ENCODE peak calls at places on chromosomes 6 and 20, in six cellular contexts. One of them, this sample, is unnamed.

GRCh38 chr6:6801002-6801329 is 212.4 kb downstream of the LY86 start:
- DNase-seq in nephron progenitor cell: no peak
- DNase-seq in A549: no peak
- DNase-seq in WTC11: no peak
- DNase-seq in brain microvascular endothelial cell: no peak
- DNase-seq in GM20000: no peak
- DNase-seq in this sample: no peak

GRCh38 chr20:33023439-33024262 is 7.8 kb upstream of the BPIFB6 start:
- DNase-seq in nephron progenitor cell: no peak
- DNase-seq in A549: no peak
- DNase-seq in WTC11: no peak
- DNase-seq in brain microvascular endothelial cell: no peak
- DNase-seq in GM20000: no peak
- DNase-seq in this sample: no peak

GRCh38 chr6:16544006-16544405 is 217.3 kb downstream of the ATXN1 start:
- DNase-seq in nephron progenitor cell: peak; percentile 62
- DNase-seq in A549: no peak
- DNase-seq in WTC11: no peak
- DNase-seq in brain microvascular endothelial cell: peak; percentile 89
- DNase-seq in GM20000: no peak
- DNase-seq in this sample: no peak

GRCh38 chr20:51597389-51598231 is 55.1 kb upstream of the NFATC2 start:
- DNase-seq in nephron progenitor cell: no peak
- DNase-seq in A549: no peak
- DNase-seq in WTC11: no peak
- DNase-seq in brain microvascular endothelial cell: no peak
- DNase-seq in GM20000: no peak
- DNase-seq in this sample: no peak

GRCh38 chr6:17178754-17179153 is 76.9 kb downstream of the STMND1 start:
- DNase-seq in nephron progenitor cell: no peak
- DNase-seq in A549: no peak
- DNase-seq in WTC11: no peak
- DNase-seq in brain microvascular endothelial cell: no peak
- DNase-seq in GM20000: no peak
- DNase-seq in this sample: no peak

GRCh38 chr6:3653528-3654070 is 97.9 kb downstream of the PXDC1 start:
- DNase-seq in nephron progenitor cell: no peak
- DNase-seq in A549: no peak
- DNase-seq in WTC11: no peak
- DNase-seq in brain microvascular endothelial cell: no peak
- DNase-seq in GM20000: no peak
- DNase-seq in this sample: no peak

GRCh38 chr20:61493798-61494305 is 241.8 kb downstream of the CDH4 start:
- DNase-seq in nephron progenitor cell: no peak
- DNase-seq in A549: no peak
- DNase-seq in WTC11: no peak
- DNase-seq in brain microvascular endothelial cell: no peak
- DNase-seq in GM20000: no peak
- DNase-seq in this sample: no peak

GRCh38 chr20:57432874-57433491 is 41.8 kb downstream of the RBM38 start:
- DNase-seq in nephron progenitor cell: no peak
- DNase-seq in A549: no peak
- DNase-seq in WTC11: no peak
- DNase-seq in brain microvascular endothelial cell: no peak
- DNase-seq in GM20000: peak; percentile 92
- DNase-seq in this sample: no peak

GRCh38 chr20:23303325-23304102 is 47.1 kb upstream of the NXT1 start:
- DNase-seq in nephron progenitor cell: no peak
- DNase-seq in A549: no peak
- DNase-seq in WTC11: no peak
- DNase-seq in brain microvascular endothelial cell: no peak
- DNase-seq in GM20000: no peak
- DNase-seq in this sample: no peak

GRCh38 chr20:26134606-26135005 is 438.0 kb upstream of the ZNF337 start:
- DNase-seq in nephron progenitor cell: no peak
- DNase-seq in A549: no peak
- DNase-seq in WTC11: no peak
- DNase-seq in brain microvascular endothelial cell: no peak
- DNase-seq in GM20000: no peak
- DNase-seq in this sample: no peak

GRCh38 chr6:21277601-21278043 is 315.9 kb upstream of the SOX4 start:
- DNase-seq in nephron progenitor cell: no peak
- DNase-seq in A549: no peak
- DNase-seq in WTC11: no peak
- DNase-seq in brain microvascular endothelial cell: no peak
- DNase-seq in GM20000: no peak
- DNase-seq in this sample: no peak

GRCh38 chr20:59724457-59725366 is 120.4 kb downstream of the PHACTR3 start:
- DNase-seq in nephron progenitor cell: no peak
- DNase-seq in A549: no peak
- DNase-seq in WTC11: no peak
- DNase-seq in brain microvascular endothelial cell: no peak
- DNase-seq in GM20000: no peak
- DNase-seq in this sample: peak; percentile 65

GRCh38 chr6:90375681-90376439 is 79.2 kb upstream of the BACH2 start:
- DNase-seq in nephron progenitor cell: no peak
- DNase-seq in A549: no peak
- DNase-seq in WTC11: no peak
- DNase-seq in brain microvascular endothelial cell: peak; percentile 71
- DNase-seq in GM20000: no peak
- DNase-seq in this sample: no peak

GRCh38 chr6:106740287-106740686 is 110.9 kb downstream of the QRSL1 start:
- DNase-seq in nephron progenitor cell: no peak
- DNase-seq in A549: no peak
- DNase-seq in WTC11: no peak
- DNase-seq in brain microvascular endothelial cell: no peak
- DNase-seq in GM20000: no peak
- DNase-seq in this sample: no peak

GRCh38 chr6:106735136-106735535 is 105.8 kb downstream of the QRSL1 start:
- DNase-seq in nephron progenitor cell: no peak
- DNase-seq in A549: no peak
- DNase-seq in WTC11: no peak
- DNase-seq in brain microvascular endothelial cell: no peak
- DNase-seq in GM20000: no peak
- DNase-seq in this sample: no peak

GRCh38 chr6:106735828-106736227 is 106.5 kb downstream of the QRSL1 start:
- DNase-seq in nephron progenitor cell: no peak
- DNase-seq in A549: no peak
- DNase-seq in WTC11: no peak
- DNase-seq in brain microvascular endothelial cell: no peak
- DNase-seq in GM20000: no peak
- DNase-seq in this sample: no peak

GRCh38 chr6:106736502-106736901 is 107.1 kb downstream of the QRSL1 start:
- DNase-seq in nephron progenitor cell: no peak
- DNase-seq in A549: no peak
- DNase-seq in WTC11: no peak
- DNase-seq in brain microvascular endothelial cell: no peak
- DNase-seq in GM20000: no peak
- DNase-seq in this sample: no peak

GRCh38 chr6:106739387-106739786 is 110.0 kb downstream of the QRSL1 start:
- DNase-seq in nephron progenitor cell: no peak
- DNase-seq in A549: peak; percentile 34
- DNase-seq in WTC11: no peak
- DNase-seq in brain microvascular endothelial cell: no peak
- DNase-seq in GM20000: no peak
- DNase-seq in this sample: no peak
- TF ChIP-seq CTCF in nephron progenitor cell: no peak
- TF ChIP-seq CTCF in A549: no peak
- TF ChIP-seq CTCF in WTC11: no peak
- TF ChIP-seq CTCF in brain microvascular endothelial cell: no peak
- TF ChIP-seq CTCF in GM20000: no peak
- TF ChIP-seq CTCF in this sample: no peak

GRCh38 chr6:169420912-169421543 is 167.4 kb upstream of the THBS2 start:
- DNase-seq in nephron progenitor cell: peak; percentile 49
- DNase-seq in A549: no peak
- DNase-seq in WTC11: peak; percentile 74
- DNase-seq in brain microvascular endothelial cell: peak; percentile 41
- DNase-seq in GM20000: no peak
- DNase-seq in this sample: no peak
- TF ChIP-seq CTCF in nephron progenitor cell: peak; percentile 58
- TF ChIP-seq CTCF in A549: no peak
- TF ChIP-seq CTCF in WTC11: peak; percentile 59
- TF ChIP-seq CTCF in brain microvascular endothelial cell: peak; percentile 67
- TF ChIP-seq CTCF in GM20000: no peak
- TF ChIP-seq CTCF in this sample: peak; percentile 49

GRCh38 chr20:44683263-44684046 is 31.7 kb upstream of the CCN5 start:
- DNase-seq in nephron progenitor cell: peak; percentile 64
- DNase-seq in A549: peak; percentile 91
- DNase-seq in WTC11: peak; percentile 85
- DNase-seq in brain microvascular endothelial cell: no peak
- DNase-seq in GM20000: peak; percentile 84
- DNase-seq in this sample: peak; percentile 86
- TF ChIP-seq CTCF in nephron progenitor cell: peak; percentile 68
- TF ChIP-seq CTCF in A549: peak; percentile 83
- TF ChIP-seq CTCF in WTC11: peak; percentile 60
- TF ChIP-seq CTCF in brain microvascular endothelial cell: peak; percentile 68
- TF ChIP-seq CTCF in GM20000: no peak
- TF ChIP-seq CTCF in this sample: peak; percentile 80

GRCh38 chr20:18740726-18741125 is 72.9 kb upstream of the SCP2D1 start:
- DNase-seq in nephron progenitor cell: no peak
- DNase-seq in A549: no peak
- DNase-seq in WTC11: no peak
- DNase-seq in brain microvascular endothelial cell: no peak
- DNase-seq in GM20000: no peak
- DNase-seq in this sample: no peak

GRCh38 chr20:18739785-18740184 is 73.8 kb upstream of the SCP2D1 start:
- DNase-seq in nephron progenitor cell: peak; percentile 22
- DNase-seq in A549: no peak
- DNase-seq in WTC11: no peak
- DNase-seq in brain microvascular endothelial cell: peak; percentile 85
- DNase-seq in GM20000: no peak
- DNase-seq in this sample: no peak

GRCh38 chr20:18738055-18738454 is 75.5 kb upstream of the SCP2D1 start:
- DNase-seq in nephron progenitor cell: no peak
- DNase-seq in A549: no peak
- DNase-seq in WTC11: no peak
- DNase-seq in brain microvascular endothelial cell: no peak
- DNase-seq in GM20000: no peak
- DNase-seq in this sample: no peak

GRCh38 chr20:18737140-18737539 is 76.4 kb upstream of the SCP2D1 start:
- DNase-seq in nephron progenitor cell: no peak
- DNase-seq in A549: no peak
- DNase-seq in WTC11: no peak
- DNase-seq in brain microvascular endothelial cell: no peak
- DNase-seq in GM20000: no peak
- DNase-seq in this sample: no peak

GRCh38 chr20:18738888-18739287 is 74.7 kb upstream of the SCP2D1 start:
- DNase-seq in nephron progenitor cell: no peak
- DNase-seq in A549: no peak
- DNase-seq in WTC11: no peak
- DNase-seq in brain microvascular endothelial cell: no peak
- DNase-seq in GM20000: no peak
- DNase-seq in this sample: no peak
- TF ChIP-seq CTCF in nephron progenitor cell: no peak
- TF ChIP-seq CTCF in A549: no peak
- TF ChIP-seq CTCF in WTC11: no peak
- TF ChIP-seq CTCF in brain microvascular endothelial cell: no peak
- TF ChIP-seq CTCF in GM20000: no peak
- TF ChIP-seq CTCF in this sample: no peak

GRCh38 chr6:66931787-66932186 is 1224.8 kb upstream of the EYS start:
- DNase-seq in nephron progenitor cell: no peak
- DNase-seq in A549: no peak
- DNase-seq in WTC11: no peak
- DNase-seq in brain microvascular endothelial cell: no peak
- DNase-seq in GM20000: no peak
- DNase-seq in this sample: no peak

GRCh38 chr6:66930559-66931290 is 1223.7 kb upstream of the EYS start:
- DNase-seq in nephron progenitor cell: no peak
- DNase-seq in A549: no peak
- DNase-seq in WTC11: no peak
- DNase-seq in brain microvascular endothelial cell: no peak
- DNase-seq in GM20000: no peak
- DNase-seq in this sample: no peak

DNA sequence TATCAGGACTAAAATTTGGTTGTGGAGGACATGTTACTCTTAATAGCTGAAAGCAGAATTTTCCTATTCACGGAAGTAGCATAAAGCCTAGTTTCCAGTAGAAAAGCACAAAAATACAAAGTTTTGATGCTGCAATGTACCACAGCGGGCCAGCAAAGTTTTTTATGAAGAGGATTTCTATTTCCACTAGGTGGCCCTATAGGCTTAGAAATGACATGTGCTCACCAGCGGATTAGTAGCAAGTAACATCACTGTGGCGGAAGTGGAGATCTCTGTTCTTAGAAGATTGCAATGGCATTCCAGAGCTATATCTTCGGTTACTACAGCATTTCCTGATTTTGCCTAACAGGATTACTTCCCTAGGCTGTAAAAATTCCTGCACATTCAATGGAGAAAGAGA is 1219.0 kb upstream of the EYS start:
- DNase-seq in nephron progenitor cell: no peak
- DNase-seq in A549: no peak
- DNase-seq in WTC11: no peak
- DNase-seq in brain microvascular endothelial cell: peak; percentile 4
- DNase-seq in GM20000: no peak
- DNase-seq in this sample: no peak
- TF ChIP-seq CTCF in nephron progenitor cell: no peak
- TF ChIP-seq CTCF in A549: no peak
- TF ChIP-seq CTCF in WTC11: no peak
- TF ChIP-seq CTCF in brain microvascular endothelial cell: no peak
- TF ChIP-seq CTCF in GM20000: no peak
- TF ChIP-seq CTCF in this sample: peak; percentile 48

GRCh38 chr6:160767647-160768019 is 65.6 kb downstream of the PLG start:
- DNase-seq in nephron progenitor cell: no peak
- DNase-seq in A549: no peak
- DNase-seq in WTC11: no peak
- DNase-seq in brain microvascular endothelial cell: no peak
- DNase-seq in GM20000: no peak
- DNase-seq in this sample: no peak
- TF ChIP-seq CTCF in nephron progenitor cell: no peak
- TF ChIP-seq CTCF in A549: no peak
- TF ChIP-seq CTCF in WTC11: no peak
- TF ChIP-seq CTCF in brain microvascular endothelial cell: no peak
- TF ChIP-seq CTCF in GM20000: no peak
- TF ChIP-seq CTCF in this sample: peak; percentile 39

This sample was measured in osteocyte.